ENCODE peak calls at places on chromosomes 4 and X, in six cellular contexts. L is neural progenitor cell, G is SK-N-SH, U is astrocyte, F is PC-9, A is mammary epithelial cell. M is an unnamed sample. For H3K4me1, the result is how much of the 10 kb centered on the place peaks cover.

GRCh38 chrX:110671068-110671803 is 124.4 kb downstream of the CHRDL1 start:
- DNase-seq in L (no peak), G (no peak), U (peak), F (no peak), A (peak), M (no peak)

GRCh38 chrX:103722505-103722904 is 11.8 kb downstream of the TMEM31 start:
- DNase-seq in L (no peak), G (no peak), U (peak), F (no peak), A (peak), M (no peak)

GRCh38 chr4:128782076-128782715 is 27.3 kb upstream of the JADE1 start:
- DNase-seq in L (peak), G (peak), U (peak), F (no peak), A (no peak), M (no peak)

GRCh38 chr4:151226004-151226932 is 50.7 kb upstream of the PRSS48 start:
- DNase-seq in L (no peak), G (no peak), U (peak), F (no peak), A (peak), M (peak)

GRCh38 chrX:130097507-130098201 is 12.6 kb downstream of the ELF4 start:
- DNase-seq in L (no peak), G (peak), U (no peak), F (peak), A (no peak), M (no peak)

GRCh38 chr4:108590776-108591175 is 29.6 kb upstream of the RPL34 start:
- DNase-seq in L (no peak), G (no peak), U (no peak), F (no peak), A (no peak), M (no peak)

GRCh38 chrX:131621650-131622049 is 77.8 kb downstream of the OR13H1 start:
- DNase-seq in L (no peak), G (no peak), U (peak), F (peak), A (no peak), M (no peak)

GRCh38 chr4:71553605-71554004 is 214.8 kb downstream of the SLC4A4 start:
- DNase-seq in L (peak), G (peak), U (no peak), F (no peak), A (peak), M (no peak)

GRCh38 chr4:52588771-52589591 is 70.1 kb downstream of the USP46 start:
- DNase-seq in L (no peak), G (no peak), U (peak), F (no peak), A (peak), M (peak)

GRCh38 chrX:41733939-41734338 is 10.0 kb downstream of the GPR82 start:
- DNase-seq in L (no peak), G (no peak), U (no peak), F (no peak), A (peak), M (no peak)

GRCh38 chrX:104136241-104137019 is 20.4 kb downstream of the SLC25A53 start:
- DNase-seq in L (peak), G (peak), U (peak), F (peak), A (peak), M (peak)

GRCh38 chr4:128354205-128354821 is 66.7 kb upstream of the PGRMC2 start:
- DNase-seq in L (no peak), G (peak), U (peak), F (peak), A (peak), M (peak)

GRCh38 chr4:128322311-128322710 is 34.7 kb upstream of the PGRMC2 start:
- DNase-seq in L (no peak), G (no peak), U (peak), F (peak), A (peak), M (peak)

GRCh38 chrX:3161686-3162085 is 120.4 kb downstream of the ARSF start:
- DNase-seq in L (no peak), G (no peak), U (peak), F (no peak), A (no peak), M (no peak)

GRCh38 chrX:107603433-107604159 is 24.7 kb upstream of the PRPS1 start:
- DNase-seq in L (no peak), G (no peak), U (no peak), F (no peak), A (no peak), M (no peak)

GRCh38 chr4:11675051-11675800 is 246.5 kb upstream of the HS3ST1 start:
- DNase-seq in L (no peak), G (no peak), U (peak), F (no peak), A (no peak), M (no peak)

GRCh38 chrX:21745756-21746155 is 12.2 kb downstream of the SMPX start:
- DNase-seq in L (peak), G (peak), U (no peak), F (no peak), A (peak), M (peak)

GRCh38 chr4:185305979-185306442 is 89.7 kb downstream of the LRP2BP start:
- DNase-seq in L (peak), G (no peak), U (peak), F (peak), A (peak), M (peak)

GRCh38 chr4:6308890-6309643 is 39.4 kb downstream of the WFS1 start:
- DNase-seq in L (peak), G (peak), U (no peak), F (no peak), A (no peak), M (no peak)

GRCh38 chrX:132957211-132958085 is 981 bp downstream of the HS6ST2 start:
- DNase-seq in L (peak), G (peak), U (peak), F (no peak), A (no peak), M (no peak)

GRCh38 chr4:147714575-147715401 is 17.1 kb upstream of the ARHGAP10 start:
- DNase-seq in L (no peak), G (no peak), U (peak), F (peak), A (peak), M (no peak)

GRCh38 chrX:40098264-40099045 is 697 bp upstream of the BCOR start:
- DNase-seq in L (peak), G (peak), U (no peak), F (no peak), A (peak), M (peak)

GRCh38 chrX:133215747-133216146 is 2.4 kb downstream of the TFDP3 start:
- DNase-seq in L (peak), G (peak), U (no peak), F (no peak), A (peak), M (no peak)

GRCh38 chr4:122827258-122827887 is 742 bp downstream of the FGF2 start:
- DNase-seq in L (peak), G (peak), U (no peak), F (no peak), A (peak), M (peak)

GRCh38 chrX:4876268-4876667 is 1162.8 kb upstream of the PRKX start:
- DNase-seq in L (no peak), G (no peak), U (no peak), F (no peak), A (no peak), M (no peak)

GRCh38 chrX:68433155-68433980 is at the start of gene OPHN1:
- DNase-seq in L (peak), G (peak), U (peak), F (peak), A (peak), M (peak)

GRCh38 chr4:5893013-5893580 is at the start of gene CRMP1:
- DNase-seq in L (peak), G (peak), U (no peak), F (no peak), A (no peak), M (no peak)

GRCh38 chr4:98970386-98970785 is 25.1 kb upstream of the METAP1 start:
- DNase-seq in L (no peak), G (no peak), U (no peak), F (no peak), A (no peak), M (no peak)

GRCh38 chr4:150206981-150207380 is 128.7 kb downstream of the DCLK2 start:
- DNase-seq in L (no peak), G (peak), U (no peak), F (no peak), A (no peak), M (no peak)

GRCh38 chr4:40693946-40694345 is 55.8 kb upstream of the NSUN7 start:
- DNase-seq in L (no peak), G (no peak), U (no peak), F (no peak), A (no peak), M (no peak)

GRCh38 chrX:118373538-118373937 is 27.6 kb downstream of the WDR44 start:
- DNase-seq in L (peak), G (no peak), U (no peak), F (no peak), A (no peak), M (no peak)

GRCh38 chr4:78660559-78660958 is 109.0 kb downstream of the ANXA3 start:
- DNase-seq in L (no peak), G (no peak), U (no peak), F (no peak), A (no peak), M (no peak)

GRCh38 chr4:78662661-78663060 is 111.1 kb downstream of the ANXA3 start:
- DNase-seq in L (no peak), G (no peak), U (no peak), F (no peak), A (no peak), M (no peak)

GRCh38 chr4:78661086-78661690 is 109.6 kb downstream of the ANXA3 start:
- DNase-seq in L (no peak), G (no peak), U (no peak), F (no peak), A (no peak), M (peak)

GRCh38 chr4:78659665-78660064 is 108.1 kb downstream of the ANXA3 start:
- DNase-seq in L (no peak), G (no peak), U (no peak), F (no peak), A (no peak), M (no peak)

DNA sequence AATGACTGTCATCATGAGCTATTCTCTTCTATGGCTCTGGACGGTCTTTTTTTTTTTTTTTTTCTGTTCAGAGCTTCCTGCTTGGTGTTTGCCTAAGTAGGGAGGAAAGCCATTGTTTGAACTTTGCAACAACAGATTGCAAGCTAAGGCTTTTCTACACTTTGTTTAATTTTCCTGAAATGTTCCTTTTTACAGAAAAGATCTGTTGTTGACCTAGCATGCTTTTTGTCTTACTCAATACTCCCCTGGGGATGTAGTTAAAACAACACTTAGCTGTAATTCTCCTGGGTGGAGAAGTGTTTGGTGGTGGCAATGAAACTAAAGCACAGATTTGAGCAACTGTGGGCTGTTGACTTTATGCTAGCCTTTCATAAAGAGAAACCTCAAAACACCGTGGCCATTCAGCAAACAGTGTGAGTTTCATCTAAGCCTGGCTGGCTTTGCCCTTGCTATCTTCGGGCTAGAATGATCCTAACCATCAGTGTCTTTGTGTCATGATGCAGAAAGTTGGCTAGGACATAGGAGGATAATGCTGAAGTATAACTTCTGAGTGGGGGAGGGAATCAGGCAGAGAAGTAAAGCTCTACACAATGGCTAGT is 110.5 kb downstream of the ANXA3 start:
- DNase-seq in L (peak), G (no peak), U (no peak), F (peak), A (no peak), M (peak)
- H3K4me1 ChIP-seq in L (under half), G (under half), U (under half), F (under half), A (under half), M (half or more)

GRCh38 chr4:3863841-3864734 is 97.9 kb downstream of the ADRA2C start:
- DNase-seq in L (no peak), G (no peak), U (no peak), F (no peak), A (no peak), M (no peak)
- H3K4me1 ChIP-seq in L (under half), G (under half), U (under half), F (under half), A (under half), M (under half)

GRCh38 chr4:7964459-7964858 is 24.8 kb upstream of the AFAP1 start:
- DNase-seq in L (no peak), G (no peak), U (no peak), F (no peak), A (no peak), M (no peak)

GRCh38 chr4:7962609-7963508 is 23.2 kb upstream of the AFAP1 start:
- DNase-seq in L (no peak), G (no peak), U (no peak), F (no peak), A (no peak), M (no peak)

GRCh38 chr4:7960790-7961655 is 21.4 kb upstream of the AFAP1 start:
- DNase-seq in L (no peak), G (peak), U (peak), F (peak), A (peak), M (peak)

GRCh38 chr4:7964890-7965662 is 25.4 kb upstream of the AFAP1 start:
- DNase-seq in L (no peak), G (no peak), U (peak), F (peak), A (peak), M (no peak)

DNA sequence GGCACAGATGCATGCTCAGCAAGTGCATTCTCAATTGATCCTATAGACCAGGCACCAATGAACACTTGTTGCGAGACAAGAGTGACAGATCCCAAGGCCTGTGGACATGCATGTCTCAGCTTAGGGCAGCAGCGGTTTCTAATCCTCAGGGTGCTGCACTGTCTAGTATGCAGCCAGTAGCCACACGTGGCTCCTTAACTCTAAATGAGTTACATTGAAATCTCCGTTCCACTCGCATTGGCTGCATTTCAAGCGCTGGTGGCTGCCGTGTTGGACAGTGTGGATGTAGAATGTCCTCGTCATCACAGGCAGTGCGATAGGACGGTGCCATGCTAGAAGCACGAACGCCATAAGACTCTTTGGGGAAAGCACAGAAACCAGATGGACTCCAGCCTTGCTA is 24.0 kb upstream of the AFAP1 start:
- DNase-seq in L (no peak), G (no peak), U (no peak), F (no peak), A (no peak), M (no peak)
- H3K4me1 ChIP-seq in L (under half), G (under half), U (under half), F (half or more), A (under half), M (under half)

GRCh38 chrX:12985336-12985735 is 10.4 kb downstream of the TMSB4X start:
- DNase-seq in L (no peak), G (no peak), U (no peak), F (no peak), A (peak), M (no peak)

GRCh38 chrX:12979630-12980015 is 4.7 kb downstream of the TMSB4X start:
- DNase-seq in L (no peak), G (no peak), U (no peak), F (no peak), A (no peak), M (peak)

GRCh38 chrX:12984629-12985303 is 9.9 kb downstream of the TMSB4X start:
- DNase-seq in L (no peak), G (no peak), U (peak), F (peak), A (peak), M (peak)

GRCh38 chrX:12979011-12979629 is 4.2 kb downstream of the TMSB4X start:
- DNase-seq in L (no peak), G (no peak), U (no peak), F (no peak), A (no peak), M (no peak)

DNA sequence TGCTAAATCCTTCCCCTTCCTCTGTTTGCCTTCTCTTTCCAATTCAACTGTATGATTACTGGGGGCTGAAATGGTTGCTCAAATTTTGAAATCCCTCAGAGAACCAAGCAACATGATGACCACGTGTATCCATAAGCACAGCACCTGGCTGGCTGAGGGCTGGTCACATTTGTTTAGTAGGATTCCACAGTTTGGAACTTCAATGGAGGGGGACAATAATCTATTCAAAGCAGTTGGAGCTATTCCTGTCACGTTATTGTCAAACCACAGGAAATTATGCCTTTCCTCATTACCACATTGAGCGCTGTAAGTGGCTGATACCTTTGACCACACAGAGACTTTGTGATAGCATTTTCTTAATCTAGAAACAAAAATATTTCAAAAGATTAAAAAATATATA is 7.0 kb downstream of the TMSB4X start:
- DNase-seq in L (no peak), G (no peak), U (no peak), F (no peak), A (no peak), M (no peak)
- H3K4me1 ChIP-seq in L (under half), G (under half), U (under half), F (half or more), A (under half), M (under half)

DNA sequence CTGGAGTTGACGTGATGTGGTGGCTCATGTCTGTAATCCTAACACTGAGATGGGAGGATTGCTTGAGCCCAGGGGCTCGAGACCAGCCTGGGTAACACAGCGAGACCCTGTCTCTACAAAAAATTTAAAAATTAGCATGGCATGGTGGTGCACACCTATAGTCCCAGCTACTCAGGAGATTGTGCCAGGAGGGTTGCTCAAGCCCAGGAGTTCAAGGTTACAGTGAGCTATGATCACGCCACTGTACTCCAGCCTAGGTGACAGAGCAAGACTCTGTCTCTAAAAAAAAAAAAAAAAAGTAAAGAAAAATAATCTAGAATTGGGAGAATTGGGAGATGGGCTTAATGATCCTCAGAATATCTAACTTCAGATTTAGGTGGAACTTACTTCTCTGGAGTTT is 51.1 kb downstream of the MSN start:
- DNase-seq in L (no peak), G (no peak), U (no peak), F (no peak), A (no peak), M (no peak)
- H3K4me1 ChIP-seq in L (under half), G (under half), U (under half), F (under half), A (under half), M (under half)

GRCh38 chr4:169252339-169253086 is 18.2 kb downstream of the SH3RF1 start:
- DNase-seq in L (no peak), G (no peak), U (peak), F (no peak), A (no peak), M (no peak)

GRCh38 chr4:169256101-169256612 is 14.6 kb downstream of the SH3RF1 start:
- DNase-seq in L (no peak), G (no peak), U (no peak), F (no peak), A (no peak), M (no peak)

GRCh38 chr4:169253904-169254303 is 16.9 kb downstream of the SH3RF1 start:
- DNase-seq in L (no peak), G (no peak), U (peak), F (no peak), A (peak), M (peak)

GRCh38 chr4:169253087-169253675 is 17.6 kb downstream of the SH3RF1 start:
- DNase-seq in L (no peak), G (no peak), U (peak), F (no peak), A (no peak), M (peak)

DNA sequence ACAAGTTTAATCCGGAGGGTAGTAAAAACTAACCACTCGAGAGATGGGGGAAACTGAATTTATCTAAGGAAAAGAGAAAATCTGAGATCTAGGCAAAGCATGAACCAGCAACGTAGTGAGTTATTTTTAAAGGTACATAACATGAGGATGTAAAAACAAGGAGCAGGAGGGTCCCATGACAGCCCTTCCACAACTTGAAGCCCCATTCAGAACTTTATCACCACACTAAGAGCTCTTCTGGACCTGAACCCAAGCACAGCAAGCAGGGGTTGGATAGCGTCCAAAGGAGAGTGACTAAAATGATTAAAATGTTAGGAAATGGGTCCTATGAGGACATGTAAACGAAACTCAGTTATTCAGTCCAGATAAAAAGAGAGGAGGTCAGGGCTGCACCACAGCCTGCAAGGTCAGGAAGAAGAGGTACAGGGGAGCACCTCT is 16.2 kb downstream of the SH3RF1 start:
- DNase-seq in L (no peak), G (no peak), U (peak), F (no peak), A (peak), M (peak)
- H3K4me1 ChIP-seq in L (under half), G (half or more), U (half or more), F (half or more), A (half or more), M (half or more)

M was measured in SJSA1.